ENCODE peak calls at places on chromosome 19, in ten cellular contexts. One of them, this sample, is unnamed. For H3K4me1, the result is how much of the 10 kb centered on the place peaks cover.

GRCh38 chr19:16584825-16585801 is 12.9 kb upstream of the SLC35E1 start:
- DNase-seq in iPS DF 6.9: no peak
- DNase-seq in effector memory CD4-positive, alpha-beta T cell: no peak
- DNase-seq in left ventricle myocardium inferior: no peak
- DNase-seq in psoas muscle: no peak
- DNase-seq in neural progenitor cell: no peak
- DNase-seq in aorta: no peak
- DNase-seq in vagina: no peak
- DNase-seq in right cardiac atrium: no peak
- DNase-seq in ovary: no peak
- DNase-seq in this sample: peak

GRCh38 chr19:46574533-46574932 is 26.6 kb upstream of the CALM3 start:
- DNase-seq in aorta: no peak
- DNase-seq in vagina: no peak
- DNase-seq in iPS DF 6.9: no peak
- DNase-seq in psoas muscle: no peak
- DNase-seq in ovary: no peak
- DNase-seq in left ventricle myocardium inferior: no peak
- DNase-seq in right cardiac atrium: no peak
- DNase-seq in effector memory CD4-positive, alpha-beta T cell: peak
- DNase-seq in neural progenitor cell: peak
- DNase-seq in this sample: no peak

GRCh38 chr19:47781590-47782318 is 3.3 kb downstream of the SELENOW start:
- DNase-seq in right cardiac atrium: peak
- DNase-seq in effector memory CD4-positive, alpha-beta T cell: no peak
- DNase-seq in ovary: peak
- DNase-seq in aorta: peak
- DNase-seq in vagina: no peak
- DNase-seq in iPS DF 6.9: no peak
- DNase-seq in psoas muscle: peak
- DNase-seq in left ventricle myocardium inferior: peak
- DNase-seq in neural progenitor cell: no peak
- DNase-seq in this sample: no peak

GRCh38 chr19:46944918-46945628 is 74.6 kb upstream of the NPAS1 start:
- DNase-seq in psoas muscle: peak
- DNase-seq in effector memory CD4-positive, alpha-beta T cell: no peak
- DNase-seq in vagina: no peak
- DNase-seq in iPS DF 6.9: peak
- DNase-seq in aorta: peak
- DNase-seq in ovary: peak
- DNase-seq in left ventricle myocardium inferior: peak
- DNase-seq in neural progenitor cell: peak
- DNase-seq in right cardiac atrium: peak
- DNase-seq in this sample: peak

GRCh38 chr19:41871573-41872383 is 5.3 kb upstream of the CD79A start:
- DNase-seq in ovary: no peak
- DNase-seq in iPS DF 6.9: no peak
- DNase-seq in right cardiac atrium: no peak
- DNase-seq in aorta: no peak
- DNase-seq in vagina: no peak
- DNase-seq in effector memory CD4-positive, alpha-beta T cell: peak
- DNase-seq in psoas muscle: no peak
- DNase-seq in neural progenitor cell: no peak
- DNase-seq in left ventricle myocardium inferior: peak
- DNase-seq in this sample: no peak

GRCh38 chr19:43028866-43029265 is 2.6 kb upstream of the PSG11 start:
- DNase-seq in iPS DF 6.9: no peak
- DNase-seq in ovary: no peak
- DNase-seq in effector memory CD4-positive, alpha-beta T cell: no peak
- DNase-seq in aorta: no peak
- DNase-seq in neural progenitor cell: no peak
- DNase-seq in vagina: no peak
- DNase-seq in left ventricle myocardium inferior: no peak
- DNase-seq in right cardiac atrium: no peak
- DNase-seq in psoas muscle: no peak
- DNase-seq in this sample: no peak

GRCh38 chr19:6034512-6034911 is 56.6 kb upstream of the RANBP3 start:
- DNase-seq in left ventricle myocardium inferior: no peak
- DNase-seq in neural progenitor cell: no peak
- DNase-seq in vagina: peak
- DNase-seq in ovary: no peak
- DNase-seq in effector memory CD4-positive, alpha-beta T cell: no peak
- DNase-seq in psoas muscle: no peak
- DNase-seq in iPS DF 6.9: no peak
- DNase-seq in aorta: no peak
- DNase-seq in right cardiac atrium: no peak
- DNase-seq in this sample: no peak

GRCh38 chr19:44512326-44513298 is 12.3 kb upstream of the ZNF180 start:
- DNase-seq in vagina: no peak
- DNase-seq in ovary: no peak
- DNase-seq in left ventricle myocardium inferior: no peak
- DNase-seq in neural progenitor cell: peak
- DNase-seq in right cardiac atrium: peak
- DNase-seq in psoas muscle: no peak
- DNase-seq in effector memory CD4-positive, alpha-beta T cell: no peak
- DNase-seq in iPS DF 6.9: no peak
- DNase-seq in aorta: no peak
- DNase-seq in this sample: no peak

GRCh38 chr19:33248553-33248953 is 22.9 kb upstream of the SLC7A10 start:
- DNase-seq in effector memory CD4-positive, alpha-beta T cell: no peak
- DNase-seq in aorta: peak
- DNase-seq in neural progenitor cell: no peak
- DNase-seq in psoas muscle: no peak
- DNase-seq in ovary: no peak
- DNase-seq in vagina: no peak
- DNase-seq in right cardiac atrium: no peak
- DNase-seq in left ventricle myocardium inferior: no peak
- DNase-seq in iPS DF 6.9: no peak
- DNase-seq in this sample: peak

GRCh38 chr19:29714371-29714952 is 599 bp downstream of the C19orf12 start:
- DNase-seq in ovary: no peak
- DNase-seq in iPS DF 6.9: no peak
- DNase-seq in left ventricle myocardium inferior: no peak
- DNase-seq in psoas muscle: no peak
- DNase-seq in right cardiac atrium: no peak
- DNase-seq in vagina: no peak
- DNase-seq in neural progenitor cell: no peak
- DNase-seq in effector memory CD4-positive, alpha-beta T cell: peak
- DNase-seq in aorta: peak
- DNase-seq in this sample: no peak

GRCh38 chr19:36142046-36142445 is 2.2 kb downstream of the CAPNS1 start:
- DNase-seq in left ventricle myocardium inferior: peak
- DNase-seq in neural progenitor cell: no peak
- DNase-seq in ovary: no peak
- DNase-seq in psoas muscle: no peak
- DNase-seq in right cardiac atrium: peak
- DNase-seq in iPS DF 6.9: no peak
- DNase-seq in aorta: no peak
- DNase-seq in effector memory CD4-positive, alpha-beta T cell: no peak
- DNase-seq in vagina: no peak
- DNase-seq in this sample: no peak
- H3K27ac ChIP-seq in left ventricle myocardium inferior: peak
- H3K27ac ChIP-seq in neural progenitor cell: no peak
- H3K27ac ChIP-seq in ovary: no peak
- H3K27ac ChIP-seq in psoas muscle: peak
- H3K27ac ChIP-seq in right cardiac atrium: no peak
- H3K27ac ChIP-seq in iPS DF 6.9: no peak
- H3K27ac ChIP-seq in aorta: no peak
- H3K27ac ChIP-seq in effector memory CD4-positive, alpha-beta T cell: no peak
- H3K27ac ChIP-seq in vagina: peak
- H3K27ac ChIP-seq in this sample: no peak

DNA sequence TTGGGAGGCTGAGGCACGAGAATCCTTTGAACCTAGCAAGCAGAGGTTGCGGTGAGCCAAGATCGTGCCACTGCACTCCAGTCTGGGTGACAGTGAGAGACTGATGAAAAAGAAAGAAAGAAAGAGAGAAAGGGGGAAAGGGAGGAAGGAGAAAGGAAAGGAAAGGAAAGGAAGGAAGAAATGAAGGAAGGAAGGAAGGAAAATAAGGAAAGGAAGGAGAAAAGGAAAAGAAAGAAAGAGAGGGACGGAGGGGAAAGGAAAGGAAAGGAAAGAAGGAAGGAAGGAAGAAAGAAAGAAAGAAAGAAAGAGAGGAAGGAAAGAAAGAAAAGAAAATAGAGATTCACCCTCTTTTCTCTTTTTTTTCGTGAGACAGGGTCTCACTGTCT is 8.7 kb downstream of the PDE4A start:
- DNase-seq in aorta: no peak
- DNase-seq in effector memory CD4-positive, alpha-beta T cell: no peak
- DNase-seq in left ventricle myocardium inferior: no peak
- DNase-seq in ovary: no peak
- DNase-seq in right cardiac atrium: no peak
- DNase-seq in vagina: no peak
- DNase-seq in neural progenitor cell: no peak
- DNase-seq in psoas muscle: no peak
- DNase-seq in iPS DF 6.9: no peak
- DNase-seq in this sample: no peak
- H3K4me1 ChIP-seq in aorta: under half
- H3K4me1 ChIP-seq in effector memory CD4-positive, alpha-beta T cell: half or more
- H3K4me1 ChIP-seq in left ventricle myocardium inferior: under half
- H3K4me1 ChIP-seq in ovary: under half
- H3K4me1 ChIP-seq in right cardiac atrium: under half
- H3K4me1 ChIP-seq in vagina: under half
- H3K4me1 ChIP-seq in neural progenitor cell: under half
- H3K4me1 ChIP-seq in psoas muscle: under half
- H3K4me1 ChIP-seq in iPS DF 6.9: under half
- H3K4me1 ChIP-seq in this sample: under half

DNA sequence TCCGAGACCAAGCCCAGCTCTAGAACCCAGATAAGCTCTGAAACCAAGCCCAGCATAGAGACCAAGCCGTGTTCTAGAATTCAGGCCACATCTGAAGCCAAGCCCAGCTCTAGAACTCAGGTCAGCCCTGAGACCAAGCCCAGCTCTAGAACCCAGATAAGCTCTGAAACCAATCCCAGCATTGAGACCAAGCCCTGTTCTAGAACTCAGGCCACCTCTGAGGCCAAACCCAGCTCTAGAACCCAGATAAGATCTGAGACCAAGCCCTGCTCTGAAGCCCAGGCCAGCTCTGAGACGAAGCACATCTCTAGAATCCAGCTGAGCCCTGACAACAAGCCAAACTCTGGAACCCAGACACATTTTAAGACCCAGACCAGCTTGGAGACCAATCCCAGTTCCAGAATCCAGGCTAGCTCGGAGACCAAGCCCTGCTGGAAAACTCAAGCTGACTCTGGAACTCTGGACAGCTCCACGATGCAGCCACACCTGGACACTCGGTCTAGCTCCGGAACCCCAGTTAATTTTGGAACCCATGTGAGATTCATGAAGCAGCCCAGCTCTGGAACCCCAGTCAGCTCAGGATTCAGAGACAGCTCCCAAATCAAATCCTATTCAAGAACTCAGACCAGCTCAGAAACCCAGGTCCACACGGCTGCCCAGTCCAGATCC is 5.8 kb downstream of the GIPC3 start:
- DNase-seq in ovary: no peak
- DNase-seq in right cardiac atrium: no peak
- DNase-seq in neural progenitor cell: no peak
- DNase-seq in psoas muscle: no peak
- DNase-seq in effector memory CD4-positive, alpha-beta T cell: no peak
- DNase-seq in vagina: no peak
- DNase-seq in iPS DF 6.9: no peak
- DNase-seq in left ventricle myocardium inferior: no peak
- DNase-seq in aorta: no peak
- DNase-seq in this sample: no peak
- H3K27ac ChIP-seq in ovary: no peak
- H3K27ac ChIP-seq in right cardiac atrium: no peak
- H3K27ac ChIP-seq in neural progenitor cell: no peak
- H3K27ac ChIP-seq in psoas muscle: no peak
- H3K27ac ChIP-seq in effector memory CD4-positive, alpha-beta T cell: no peak
- H3K27ac ChIP-seq in vagina: no peak
- H3K27ac ChIP-seq in iPS DF 6.9: no peak
- H3K27ac ChIP-seq in left ventricle myocardium inferior: no peak
- H3K27ac ChIP-seq in aorta: no peak
- H3K27ac ChIP-seq in this sample: no peak

GRCh38 chr19:48872884-48873475 is 759 bp downstream of the PPP1R15A start:
- DNase-seq in effector memory CD4-positive, alpha-beta T cell: peak
- DNase-seq in psoas muscle: peak
- DNase-seq in right cardiac atrium: peak
- DNase-seq in ovary: peak
- DNase-seq in vagina: no peak
- DNase-seq in neural progenitor cell: peak
- DNase-seq in iPS DF 6.9: no peak
- DNase-seq in left ventricle myocardium inferior: peak
- DNase-seq in aorta: peak
- DNase-seq in this sample: peak

GRCh38 chr19:48870048-48870447 is 1.6 kb upstream of the PLEKHA4 start:
- DNase-seq in left ventricle myocardium inferior: no peak
- DNase-seq in right cardiac atrium: no peak
- DNase-seq in aorta: no peak
- DNase-seq in psoas muscle: no peak
- DNase-seq in iPS DF 6.9: no peak
- DNase-seq in effector memory CD4-positive, alpha-beta T cell: no peak
- DNase-seq in neural progenitor cell: no peak
- DNase-seq in vagina: no peak
- DNase-seq in ovary: no peak
- DNase-seq in this sample: no peak

GRCh38 chr19:48874309-48875135 is 2.3 kb downstream of the PPP1R15A start:
- DNase-seq in iPS DF 6.9: no peak
- DNase-seq in aorta: peak
- DNase-seq in left ventricle myocardium inferior: no peak
- DNase-seq in vagina: no peak
- DNase-seq in ovary: peak
- DNase-seq in neural progenitor cell: peak
- DNase-seq in right cardiac atrium: peak
- DNase-seq in psoas muscle: no peak
- DNase-seq in effector memory CD4-positive, alpha-beta T cell: no peak
- DNase-seq in this sample: no peak

GRCh38 chr19:48872182-48872883 is at the start of gene PPP1R15A:
- DNase-seq in iPS DF 6.9: peak
- DNase-seq in neural progenitor cell: peak
- DNase-seq in right cardiac atrium: peak
- DNase-seq in psoas muscle: peak
- DNase-seq in vagina: peak
- DNase-seq in left ventricle myocardium inferior: peak
- DNase-seq in ovary: peak
- DNase-seq in effector memory CD4-positive, alpha-beta T cell: peak
- DNase-seq in aorta: peak
- DNase-seq in this sample: peak

DNA sequence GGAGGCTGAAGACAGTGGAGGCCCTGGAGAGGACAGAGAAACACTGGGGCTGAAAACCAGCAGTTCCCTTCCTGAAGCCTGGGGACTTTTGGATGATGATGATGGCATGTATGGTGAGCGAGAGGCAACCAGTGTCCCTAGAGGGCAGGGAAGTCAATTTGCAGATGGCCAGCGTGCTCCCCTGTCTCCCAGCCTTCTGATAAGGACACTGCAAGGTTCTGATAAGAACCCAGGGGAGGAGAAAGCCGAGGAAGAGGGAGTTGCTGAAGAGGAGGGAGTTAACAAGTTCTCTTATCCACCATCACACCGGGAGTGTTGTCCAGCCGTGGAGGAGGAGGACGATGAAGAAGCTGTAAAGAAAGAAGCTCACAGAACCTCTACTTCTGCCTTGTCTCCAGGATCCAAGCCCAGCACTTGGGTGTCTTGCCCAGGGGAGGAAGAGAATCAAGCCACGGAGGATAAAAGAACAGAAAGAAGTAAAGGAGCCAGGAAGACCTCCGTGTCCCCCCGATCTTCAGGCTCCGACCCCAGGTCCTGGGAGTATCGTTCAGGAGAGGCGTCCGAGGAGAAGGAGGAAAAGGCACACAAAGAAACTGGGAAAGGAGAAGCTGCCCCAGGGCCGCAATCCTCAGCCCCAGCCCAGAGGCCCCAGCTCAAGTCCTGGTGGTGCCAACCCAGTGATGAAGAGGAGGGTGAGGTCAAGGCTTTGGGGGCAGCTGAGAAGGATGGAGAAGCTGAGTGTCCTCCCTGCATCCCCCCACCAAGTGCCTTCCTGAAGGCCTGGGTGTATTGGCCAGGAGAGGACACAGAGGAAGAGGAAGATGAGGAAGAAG is 1.5 kb downstream of the PPP1R15A start:
- DNase-seq in effector memory CD4-positive, alpha-beta T cell: no peak
- DNase-seq in vagina: no peak
- DNase-seq in psoas muscle: no peak
- DNase-seq in iPS DF 6.9: no peak
- DNase-seq in ovary: no peak
- DNase-seq in left ventricle myocardium inferior: no peak
- DNase-seq in right cardiac atrium: peak
- DNase-seq in neural progenitor cell: peak
- DNase-seq in aorta: no peak
- DNase-seq in this sample: peak
- H3K4me1 ChIP-seq in effector memory CD4-positive, alpha-beta T cell: under half
- H3K4me1 ChIP-seq in vagina: under half
- H3K4me1 ChIP-seq in psoas muscle: under half
- H3K4me1 ChIP-seq in iPS DF 6.9: under half
- H3K4me1 ChIP-seq in ovary: under half
- H3K4me1 ChIP-seq in left ventricle myocardium inferior: half or more
- H3K4me1 ChIP-seq in right cardiac atrium: under half
- H3K4me1 ChIP-seq in neural progenitor cell: under half
- H3K4me1 ChIP-seq in aorta: under half
- H3K4me1 ChIP-seq in this sample: under half

This sample was measured in pancreas.